ENCODE peak calls at places on chromosomes 13 and 19, in five cellular contexts. One of them, this sample, is unnamed.

GRCh38 chr19:13781547-13781946 is 7.3 kb downstream of the C19orf53 start:
- DNase-seq in uterus: peak
- DNase-seq in H1: no peak
- DNase-seq in suprapubic skin: peak
- DNase-seq in breast epithelium: no peak
- DNase-seq in this sample: no peak

GRCh38 chr19:34990578-34991192 is 9.4 kb upstream of the GRAMD1A start:
- DNase-seq in uterus: no peak
- DNase-seq in H1: no peak
- DNase-seq in suprapubic skin: no peak
- DNase-seq in breast epithelium: no peak
- DNase-seq in this sample: no peak

GRCh38 chr13:21579754-21580316 is 24.1 kb downstream of the MICU2 start:
- DNase-seq in uterus: no peak
- DNase-seq in H1: no peak
- DNase-seq in suprapubic skin: no peak
- DNase-seq in breast epithelium: no peak
- DNase-seq in this sample: no peak

GRCh38 chr13:98476106-98476505 is 100.8 kb downstream of the STK24 start:
- DNase-seq in uterus: no peak
- DNase-seq in H1: no peak
- DNase-seq in suprapubic skin: no peak
- DNase-seq in breast epithelium: no peak
- DNase-seq in this sample: no peak

GRCh38 chr13:108267338-108267737 is 2.2 kb upstream of the TNFSF13B start:
- DNase-seq in uterus: no peak
- DNase-seq in H1: no peak
- DNase-seq in suprapubic skin: no peak
- DNase-seq in breast epithelium: no peak
- DNase-seq in this sample: no peak

GRCh38 chr13:31204592-31204991 is 4.8 kb downstream of the B3GLCT start:
- DNase-seq in uterus: no peak
- DNase-seq in H1: no peak
- DNase-seq in suprapubic skin: no peak
- DNase-seq in breast epithelium: no peak
- DNase-seq in this sample: no peak

GRCh38 chr13:57635541-57635940 is 4.0 kb downstream of the PCDH17 start:
- DNase-seq in uterus: no peak
- DNase-seq in H1: no peak
- DNase-seq in suprapubic skin: no peak
- DNase-seq in breast epithelium: no peak
- DNase-seq in this sample: no peak

GRCh38 chr19:19372656-19373416 is 32.6 kb upstream of the GATAD2A start:
- DNase-seq in uterus: no peak
- DNase-seq in H1: no peak
- DNase-seq in suprapubic skin: no peak
- DNase-seq in breast epithelium: no peak
- DNase-seq in this sample: peak

GRCh38 chr19:47848871-47849473 is 10.1 kb upstream of the TPRX2 start:
- DNase-seq in uterus: no peak
- DNase-seq in H1: peak
- DNase-seq in suprapubic skin: no peak
- DNase-seq in breast epithelium: no peak
- DNase-seq in this sample: no peak

GRCh38 chr13:79457948-79458347 is 23.0 kb upstream of the NDFIP2 start:
- DNase-seq in uterus: no peak
- DNase-seq in H1: no peak
- DNase-seq in suprapubic skin: no peak
- DNase-seq in breast epithelium: no peak
- DNase-seq in this sample: no peak

GRCh38 chr19:35882074-35882832 is 13.9 kb downstream of the APLP1 start:
- DNase-seq in uterus: no peak
- DNase-seq in H1: no peak
- DNase-seq in suprapubic skin: no peak
- DNase-seq in breast epithelium: no peak
- DNase-seq in this sample: no peak

GRCh38 chr13:60837806-60838205 is 440.8 kb downstream of the TDRD3 start:
- DNase-seq in uterus: no peak
- DNase-seq in H1: no peak
- DNase-seq in suprapubic skin: no peak
- DNase-seq in breast epithelium: no peak
- DNase-seq in this sample: no peak

GRCh38 chr13:78602561-78603239 is 652 bp downstream of the POU4F1 start:
- DNase-seq in uterus: no peak
- DNase-seq in H1: no peak
- DNase-seq in suprapubic skin: no peak
- DNase-seq in breast epithelium: no peak
- DNase-seq in this sample: no peak

GRCh38 chr19:55384576-55385235 is 614 bp upstream of the TMEM238 start:
- DNase-seq in uterus: peak
- DNase-seq in H1: no peak
- DNase-seq in suprapubic skin: no peak
- DNase-seq in breast epithelium: no peak
- DNase-seq in this sample: no peak

GRCh38 chr19:20279516-20279915 is 112.5 kb downstream of the ZNF486 start:
- DNase-seq in uterus: no peak
- DNase-seq in H1: no peak
- DNase-seq in suprapubic skin: no peak
- DNase-seq in breast epithelium: no peak
- DNase-seq in this sample: no peak

GRCh38 chr19:49151339-49152217 is 3.6 kb downstream of the HRC start:
- DNase-seq in uterus: no peak
- DNase-seq in H1: peak
- DNase-seq in suprapubic skin: peak
- DNase-seq in breast epithelium: peak
- DNase-seq in this sample: peak

GRCh38 chr13:76048675-76049396 is 412.7 kb downstream of the LMO7 start:
- DNase-seq in uterus: no peak
- DNase-seq in H1: no peak
- DNase-seq in suprapubic skin: no peak
- DNase-seq in breast epithelium: no peak
- DNase-seq in this sample: no peak

GRCh38 chr19:33390120-33390907 is 16.8 kb downstream of the CEBPG start:
- DNase-seq in uterus: peak
- DNase-seq in H1: no peak
- DNase-seq in suprapubic skin: no peak
- DNase-seq in breast epithelium: peak
- DNase-seq in this sample: peak

GRCh38 chr19:13978721-13979191 is 26.4 kb downstream of the DCAF15 start:
- DNase-seq in uterus: peak
- DNase-seq in H1: no peak
- DNase-seq in suprapubic skin: no peak
- DNase-seq in breast epithelium: no peak
- DNase-seq in this sample: no peak

GRCh38 chr13:24777171-24777570 is 13.2 kb downstream of the RNF17 start:
- DNase-seq in uterus: no peak
- DNase-seq in H1: no peak
- DNase-seq in suprapubic skin: no peak
- DNase-seq in breast epithelium: no peak
- DNase-seq in this sample: no peak

GRCh38 chr13:35630551-35631275 is 154.2 kb upstream of the MAB21L1 start:
- DNase-seq in uterus: no peak
- DNase-seq in H1: no peak
- DNase-seq in suprapubic skin: no peak
- DNase-seq in breast epithelium: no peak
- DNase-seq in this sample: no peak

GRCh38 chr19:17248011-17248776 is 2.5 kb upstream of the NR2F6 start:
- DNase-seq in uterus: no peak
- DNase-seq in H1: no peak
- DNase-seq in suprapubic skin: no peak
- DNase-seq in breast epithelium: no peak
- DNase-seq in this sample: no peak

GRCh38 chr13:95197548-95197947 is 103.7 kb downstream of the ABCC4 start:
- DNase-seq in uterus: no peak
- DNase-seq in H1: no peak
- DNase-seq in suprapubic skin: no peak
- DNase-seq in breast epithelium: no peak
- DNase-seq in this sample: no peak

GRCh38 chr19:23787106-23787505 is 28.4 kb upstream of the ZNF681 start:
- DNase-seq in uterus: no peak
- DNase-seq in H1: no peak
- DNase-seq in suprapubic skin: no peak
- DNase-seq in breast epithelium: no peak
- DNase-seq in this sample: no peak

GRCh38 chr13:64377606-64378005 is 2852.5 kb downstream of the PCDH9 start:
- DNase-seq in uterus: no peak
- DNase-seq in H1: no peak
- DNase-seq in suprapubic skin: no peak
- DNase-seq in breast epithelium: no peak
- DNase-seq in this sample: no peak

GRCh38 chr19:28067882-28068281 is 1145.1 kb downstream of the UQCRFS1 start:
- DNase-seq in uterus: no peak
- DNase-seq in H1: no peak
- DNase-seq in suprapubic skin: no peak
- DNase-seq in breast epithelium: no peak
- DNase-seq in this sample: no peak

GRCh38 chr13:101298517-101298916 is 117.8 kb downstream of the NALCN start:
- DNase-seq in uterus: no peak
- DNase-seq in H1: no peak
- DNase-seq in suprapubic skin: no peak
- DNase-seq in breast epithelium: no peak
- DNase-seq in this sample: no peak

GRCh38 chr13:66565261-66565660 is 664.9 kb downstream of the PCDH9 start:
- DNase-seq in uterus: no peak
- DNase-seq in H1: no peak
- DNase-seq in suprapubic skin: no peak
- DNase-seq in breast epithelium: no peak
- DNase-seq in this sample: no peak

GRCh38 chr13:28478127-28478526 is 16.8 kb downstream of the FLT1 start:
- DNase-seq in uterus: no peak
- DNase-seq in H1: no peak
- DNase-seq in suprapubic skin: no peak
- DNase-seq in breast epithelium: no peak
- DNase-seq in this sample: no peak

GRCh38 chr13:33251131-33251629 is 34.4 kb downstream of the STARD13 start:
- DNase-seq in uterus: peak
- DNase-seq in H1: no peak
- DNase-seq in suprapubic skin: no peak
- DNase-seq in breast epithelium: no peak
- DNase-seq in this sample: peak
- H3K27ac ChIP-seq in uterus: peak
- H3K27ac ChIP-seq in H1: no peak
- H3K27ac ChIP-seq in suprapubic skin: peak
- H3K27ac ChIP-seq in breast epithelium: peak
- H3K27ac ChIP-seq in this sample: peak

DNA sequence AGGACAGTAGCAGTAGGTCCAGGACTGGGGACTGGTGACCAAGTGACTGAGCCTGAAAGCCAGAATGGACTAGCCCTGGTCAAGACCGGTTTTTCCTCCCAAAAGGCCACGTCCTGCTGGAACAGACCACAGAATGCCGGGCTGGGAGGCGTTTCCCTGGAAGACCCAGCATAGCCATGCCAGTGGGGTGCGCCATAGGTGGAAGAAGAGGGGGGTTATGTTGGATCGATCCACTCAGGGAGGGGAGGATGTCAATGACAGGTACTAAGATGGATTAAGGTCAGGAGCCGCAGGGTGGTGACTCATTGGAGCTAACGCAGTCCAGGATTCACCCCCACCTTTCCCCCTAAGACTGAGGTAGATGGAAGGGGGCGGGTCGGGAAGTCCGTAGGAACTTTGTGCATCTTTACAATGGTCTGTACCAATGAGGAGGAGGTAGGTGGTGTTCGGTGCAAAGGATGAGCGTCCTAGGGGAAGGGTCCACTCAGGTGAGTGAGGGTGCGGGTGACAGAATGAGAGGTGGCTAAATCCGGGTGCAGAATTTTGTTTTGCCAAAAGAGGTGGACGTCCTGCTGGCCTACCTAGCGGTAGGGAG is 21.0 kb downstream of the VASP start:
- DNase-seq in uterus: no peak
- DNase-seq in H1: peak
- DNase-seq in suprapubic skin: no peak
- DNase-seq in breast epithelium: no peak
- DNase-seq in this sample: no peak
- TF ChIP-seq POLR2A in uterus: no peak
- TF ChIP-seq POLR2A in H1: no peak
- TF ChIP-seq POLR2A in suprapubic skin: no peak
- TF ChIP-seq POLR2A in breast epithelium: no peak
- TF ChIP-seq POLR2A in this sample: no peak

DNA sequence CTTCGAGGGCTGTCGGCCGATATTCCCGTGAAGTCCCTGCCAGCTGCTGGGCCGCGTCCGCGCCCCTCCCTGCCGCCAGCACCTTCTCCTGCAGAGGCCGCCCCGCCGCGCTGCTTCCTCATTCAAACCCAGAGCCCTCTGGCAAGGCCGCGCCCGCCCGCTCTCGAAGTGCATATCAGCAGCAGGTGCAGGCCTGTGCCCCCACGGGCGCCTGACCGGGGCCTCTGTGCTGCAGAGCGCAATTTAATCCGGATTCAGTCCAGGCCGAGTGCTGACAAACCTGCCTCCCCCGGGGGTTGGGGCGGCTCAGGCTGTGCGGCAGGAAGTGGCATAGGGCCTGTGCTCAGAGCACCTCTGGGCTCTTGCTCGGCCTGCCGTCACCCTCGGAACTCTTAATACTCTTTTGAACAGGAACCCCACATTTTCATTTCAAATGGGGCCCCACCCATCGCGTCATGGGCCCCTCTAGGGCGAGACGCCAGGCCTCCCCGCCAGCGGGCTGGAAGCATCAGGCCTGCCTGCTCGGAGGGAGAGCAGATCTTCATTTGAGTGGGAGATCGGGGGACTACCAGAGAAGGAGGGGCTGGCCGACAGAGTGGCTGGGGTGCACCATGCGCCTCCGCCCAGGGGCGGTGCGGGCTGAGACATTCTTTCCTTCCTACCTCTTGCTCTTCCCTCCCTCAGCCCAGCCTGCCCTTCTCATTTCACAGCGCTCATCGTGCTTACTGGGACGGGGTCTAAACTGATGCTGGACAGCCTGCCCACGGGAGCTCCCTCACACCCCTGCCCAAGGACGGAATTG is 125.7 kb downstream of the TNFRSF19 start:
- DNase-seq in uterus: no peak
- DNase-seq in H1: no peak
- DNase-seq in suprapubic skin: no peak
- DNase-seq in breast epithelium: no peak
- DNase-seq in this sample: no peak
- H3K27ac ChIP-seq in uterus: no peak
- H3K27ac ChIP-seq in H1: no peak
- H3K27ac ChIP-seq in suprapubic skin: peak
- H3K27ac ChIP-seq in breast epithelium: no peak
- H3K27ac ChIP-seq in this sample: no peak

DNA sequence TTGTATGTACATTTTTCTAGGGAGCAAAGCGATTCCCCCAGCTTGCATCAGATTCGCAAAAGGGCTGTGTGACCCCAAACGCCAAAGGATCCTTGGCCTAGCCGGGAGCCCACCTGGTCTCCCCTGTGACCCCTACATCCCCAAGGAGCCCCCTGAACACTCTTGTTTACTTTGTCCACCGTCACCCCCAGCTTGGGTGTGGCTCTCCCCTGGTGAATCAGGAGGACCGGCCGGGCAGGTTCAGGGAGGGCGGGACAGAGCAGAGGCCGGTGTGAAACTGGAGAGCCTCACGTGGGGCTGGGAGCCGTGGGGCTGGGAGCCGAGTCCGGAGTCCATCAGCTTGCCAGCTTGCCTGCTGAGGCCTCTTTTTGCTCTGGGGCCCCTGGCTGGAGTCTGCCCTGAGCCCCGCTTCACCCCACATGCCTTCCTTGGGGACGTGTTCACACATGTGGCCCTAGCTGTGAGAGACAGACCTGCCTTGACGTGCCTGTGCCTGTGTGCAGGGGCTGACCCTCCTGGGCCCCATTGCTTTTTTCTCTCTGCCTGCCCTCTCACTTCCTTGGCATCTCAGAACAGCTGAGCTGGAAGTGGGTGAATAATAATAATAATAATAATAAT is 2.0 kb downstream of the ITPKC start:
- DNase-seq in uterus: peak
- DNase-seq in H1: no peak
- DNase-seq in suprapubic skin: peak
- DNase-seq in breast epithelium: peak
- DNase-seq in this sample: peak
- TF ChIP-seq POLR2A in uterus: no peak
- TF ChIP-seq POLR2A in H1: no peak
- TF ChIP-seq POLR2A in suprapubic skin: peak
- TF ChIP-seq POLR2A in breast epithelium: peak
- TF ChIP-seq POLR2A in this sample: peak

This sample was measured in gastrocnemius medialis.